ENCODE peak calls at places on chromosome 1, in six cellular contexts. V is Right ventricle myocardium inferior; C is HS-5; B is GM04504; K is CD8-positive, alpha-beta memory T cell; R is HFFc6. Z is an unnamed sample.

GRCh38 chr1:93612510-93612909 is 69.1 kb downstream of the BCAR3 start:
- DNase-seq in B (no peak), R (no peak), K (no peak), C (no peak), V (no peak), Z (no peak)

GRCh38 chr1:53271446-53272090 is 33.2 kb upstream of the MAGOH start:
- DNase-seq in B (no peak), C (no peak), V (no peak), K (no peak), R (no peak), Z (no peak)

GRCh38 chr1:35014486-35014885 is 17.3 kb downstream of the ZMYM6 start:
- DNase-seq in R (no peak), B (no peak), V (no peak), C (no peak), K (no peak), Z (no peak)

GRCh38 chr1:62725255-62725654 is 37.1 kb upstream of the DOCK7 start:
- DNase-seq in V (no peak), C (peak), B (peak), R (peak), K (no peak), Z (no peak)

GRCh38 chr1:155504207-155504606 is 58.4 kb downstream of the ASH1L start:
- DNase-seq in K (no peak), V (no peak), C (no peak), B (no peak), R (peak), Z (no peak)

GRCh38 chr1:33377013-33377412 is 53.9 kb downstream of the PHC2 start:
- DNase-seq in K (peak), V (no peak), R (no peak), B (no peak), C (no peak), Z (no peak)

GRCh38 chr1:64915381-64916274 is 50.7 kb downstream of the JAK1 start:
- DNase-seq in K (no peak), R (peak), B (no peak), C (no peak), V (no peak), Z (peak)

GRCh38 chr1:176203735-176204134 is 3.4 kb downstream of the COP1 start:
- DNase-seq in B (no peak), C (no peak), K (no peak), R (no peak), V (no peak), Z (no peak)

GRCh38 chr1:203328714-203329122 is 22.2 kb downstream of the FMOD start:
- DNase-seq in B (no peak), K (no peak), R (no peak), C (no peak), V (no peak), Z (peak)

Z was measured in epithelial cell of prostate.